ENCODE peak calls at places on chromosomes 1 and 21, in seven cellular contexts. J, A, V, B, Y, L and N are unnamed samples.
A peak's percentile ranks its signal among the peaks of the same experiment; 100 is the strongest.

GRCh38 chr1:118931876-118932275 is 56.3 kb downstream of the TBX15 start:
- DNase-seq in J (no peak), V (no peak), A (no peak), B (no peak), Y (no peak), L (no peak), N (no peak)

GRCh38 chr1:210801501-210801900 is 332.4 kb downstream of the KCNH1 start:
- DNase-seq in Y (no peak), A (no peak), B (no peak), V (no peak), J (peak; percentile 31), L (no peak), N (no peak)

GRCh38 chr1:54604572-54605370 is 18.6 kb downstream of the FAM151A start:
- DNase-seq in V (no peak), Y (no peak), B (no peak), J (no peak), L (no peak), A (no peak), N (no peak)

GRCh38 chr1:214686497-214686896 is 83.5 kb downstream of the CENPF start:
- DNase-seq in Y (no peak), B (no peak), L (no peak), V (no peak), J (no peak), A (no peak), N (no peak)

GRCh38 chr1:213014642-213015041 is 1.0 kb downstream of the ANGEL2 start:
- DNase-seq in V (no peak), Y (peak; percentile 5), J (peak; percentile 29), L (peak; percentile 22), B (no peak), A (peak; percentile 4), N (no peak)

GRCh38 chr1:16348414-16349182 is 3.7 kb downstream of the FBXO42 start:
- DNase-seq in B (peak; percentile 51), J (no peak), V (no peak), Y (peak; percentile 66), A (no peak), L (no peak), N (no peak)

GRCh38 chr1:17120962-17121837 is 1.9 kb upstream of the PADI2 start:
- DNase-seq in Y (peak; percentile 73), J (no peak), B (no peak), L (no peak), V (no peak), A (no peak), N (no peak)

GRCh38 chr21:38839683-38840286 is 34.1 kb downstream of the ETS2 start:
- DNase-seq in V (no peak), B (peak; percentile 72), Y (peak; percentile 94), J (no peak), A (no peak), L (peak; percentile 12), N (no peak)

GRCh38 chr1:159121526-159121925 is 45.0 kb upstream of the AIM2 start:
- DNase-seq in A (no peak), B (no peak), L (no peak), V (no peak), J (no peak), Y (no peak), N (no peak)

GRCh38 chr1:50422946-50423669 is at the start of gene DMRTA2:
- DNase-seq in A (no peak), V (no peak), L (no peak), J (peak; percentile 97), Y (peak; percentile 7), B (no peak), N (no peak)

GRCh38 chr1:183454377-183454776 is 17.9 kb upstream of the SMG7 start:
- DNase-seq in J (no peak), B (no peak), V (no peak), A (no peak), Y (peak; percentile 1), L (no peak), N (no peak)

GRCh38 chr1:30272288-30273020 is 450.9 kb downstream of the MATN1 start:
- DNase-seq in B (no peak), L (no peak), A (no peak), Y (no peak), J (no peak), V (no peak), N (no peak)

GRCh38 chr1:23362218-23362713 is 7.4 kb downstream of the ZNF436 start:
- DNase-seq in B (no peak), Y (no peak), L (no peak), A (no peak), J (no peak), V (no peak), N (no peak)

GRCh38 chr1:230173176-230173575 is 106.1 kb downstream of the GALNT2 start:
- DNase-seq in B (no peak), V (no peak), Y (no peak), A (no peak), L (no peak), J (no peak), N (no peak)

GRCh38 chr1:244304156-244304555 is 147.6 kb downstream of the ADSS2 start:
- DNase-seq in A (no peak), V (no peak), L (no peak), Y (no peak), B (no peak), J (no peak), N (no peak)

GRCh38 chr1:39866767-39867166 is 16.5 kb downstream of the TRIT1 start:
- DNase-seq in Y (peak; percentile 69), L (no peak), A (no peak), B (peak; percentile 39), J (no peak), V (no peak), N (no peak)

GRCh38 chr1:219379691-219380090 is 206.0 kb downstream of the LYPLAL1 start:
- DNase-seq in L (no peak), J (no peak), B (no peak), Y (no peak), V (no peak), A (no peak), N (no peak)

GRCh38 chr1:43058545-43059360 is 100.1 kb upstream of the SLC2A1 start:
- DNase-seq in A (no peak), L (no peak), V (no peak), B (no peak), J (peak; percentile 62), Y (peak; percentile 41), N (no peak)

DNA sequence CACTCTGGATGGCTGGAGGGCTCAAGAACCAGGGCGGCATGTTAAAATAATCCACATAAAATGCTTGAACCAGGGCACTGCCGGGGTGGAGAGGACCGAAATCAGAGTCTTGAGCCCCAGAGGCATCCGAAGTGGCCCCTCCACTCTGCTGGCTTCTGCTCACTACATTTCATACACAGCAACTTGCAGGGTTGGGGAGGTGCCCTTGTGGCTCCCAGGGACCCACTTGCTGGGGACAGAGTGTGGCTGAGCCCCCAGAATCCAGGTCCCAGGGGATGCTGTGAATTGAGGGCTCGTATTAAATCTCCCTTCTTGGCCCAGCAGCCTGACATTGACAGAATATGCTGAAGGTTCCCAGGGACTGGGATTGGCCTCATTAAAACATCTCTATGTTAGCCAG is 181.7 kb downstream of the GRIK3 start:
- DNase-seq in J (no peak), A (no peak), V (no peak), B (no peak), L (no peak), Y (no peak), N (no peak)
- H3K9me3 ChIP-seq in J (no peaks in the 10 kb centered on the region), A (no peaks in the 10 kb centered on the region), V (no peaks in the 10 kb centered on the region), B (no peaks in the 10 kb centered on the region), L (no peaks in the 10 kb centered on the region), Y (no peaks in the 10 kb centered on the region), N (no peaks in the 10 kb centered on the region)

GRCh38 chr1:246989901-246990300 is 18.0 kb downstream of the ZNF695 start:
- DNase-seq in Y (no peak), A (no peak), B (no peak), V (no peak), L (no peak), J (no peak), N (no peak)

GRCh38 chr1:246988316-246988715 is 19.5 kb downstream of the ZNF695 start:
- DNase-seq in Y (no peak), A (no peak), L (no peak), J (no peak), V (no peak), B (no peak), N (no peak)

DNA sequence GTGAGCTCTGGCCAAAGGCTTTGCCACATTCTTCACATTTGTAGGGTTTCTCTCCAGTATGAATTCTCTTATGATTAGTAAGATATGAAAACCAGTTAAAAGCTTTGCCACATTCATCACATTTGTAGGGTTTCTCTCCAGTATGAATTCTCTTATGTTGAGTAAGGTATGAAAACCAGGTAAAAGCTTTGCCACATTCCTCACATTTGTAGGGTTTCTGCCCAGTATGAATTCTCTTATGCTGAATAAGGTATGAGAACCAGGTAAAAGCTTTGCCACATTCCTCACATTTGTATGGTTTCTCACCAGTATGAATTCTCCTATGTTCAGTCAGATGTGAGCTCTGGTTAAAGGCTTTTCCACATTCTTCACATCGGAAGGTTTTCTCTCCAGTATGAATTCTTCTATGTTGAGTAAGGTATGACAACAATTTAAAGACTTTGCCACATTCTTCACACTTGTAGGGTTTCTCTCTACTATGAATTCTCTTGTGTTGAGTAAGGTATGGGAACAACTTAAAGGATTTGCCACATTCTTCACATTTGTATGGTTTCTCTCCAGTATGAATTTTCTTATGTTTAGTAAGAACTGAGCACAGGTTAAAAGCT is 20.7 kb downstream of the ZNF695 start:
- DNase-seq in B (no peak), Y (no peak), A (no peak), J (no peak), V (no peak), L (no peak), N (no peak)
- H3K9me3 ChIP-seq in B (peaks cover 40% of the 10 kb centered on the region), Y (peaks cover 35% of the 10 kb centered on the region), A (peaks cover 5% of the 10 kb centered on the region), J (peaks cover 84% of the 10 kb centered on the region), V (peaks cover 28% of the 10 kb centered on the region), L (peaks cover 9% of the 10 kb centered on the region), N (peaks cover 8% of the 10 kb centered on the region)

DNA sequence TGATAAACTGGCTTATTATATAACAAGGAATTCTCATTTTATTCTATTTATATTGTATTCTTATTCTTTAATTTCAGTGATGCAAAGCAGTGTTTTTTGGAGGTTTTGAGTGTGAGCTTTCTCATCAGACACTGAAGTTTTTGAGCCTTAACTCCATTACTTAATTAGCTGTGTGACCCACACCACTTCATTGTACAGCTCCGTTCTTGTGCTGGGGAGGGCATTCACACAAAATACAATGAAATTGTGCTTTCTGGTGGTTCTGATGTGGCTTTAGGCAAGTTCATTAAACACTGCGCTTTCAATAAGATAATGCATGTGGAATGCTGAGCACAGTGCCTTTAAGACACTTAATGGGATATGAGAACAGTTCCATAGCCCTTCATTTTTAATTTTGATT is 102.7 kb upstream of the TPTE start:
- DNase-seq in A (no peak), B (no peak), Y (no peak), J (no peak), L (no peak), V (no peak), N (no peak)
- H3K9me3 ChIP-seq in A (peaks cover 11% of the 10 kb centered on the region), B (peaks cover 75% of the 10 kb centered on the region), Y (peaks cover 34% of the 10 kb centered on the region), J (peaks cover 71% of the 10 kb centered on the region), L (peaks cover 13% of the 10 kb centered on the region), V (no peaks in the 10 kb centered on the region), N (peaks cover 5% of the 10 kb centered on the region)

DNA sequence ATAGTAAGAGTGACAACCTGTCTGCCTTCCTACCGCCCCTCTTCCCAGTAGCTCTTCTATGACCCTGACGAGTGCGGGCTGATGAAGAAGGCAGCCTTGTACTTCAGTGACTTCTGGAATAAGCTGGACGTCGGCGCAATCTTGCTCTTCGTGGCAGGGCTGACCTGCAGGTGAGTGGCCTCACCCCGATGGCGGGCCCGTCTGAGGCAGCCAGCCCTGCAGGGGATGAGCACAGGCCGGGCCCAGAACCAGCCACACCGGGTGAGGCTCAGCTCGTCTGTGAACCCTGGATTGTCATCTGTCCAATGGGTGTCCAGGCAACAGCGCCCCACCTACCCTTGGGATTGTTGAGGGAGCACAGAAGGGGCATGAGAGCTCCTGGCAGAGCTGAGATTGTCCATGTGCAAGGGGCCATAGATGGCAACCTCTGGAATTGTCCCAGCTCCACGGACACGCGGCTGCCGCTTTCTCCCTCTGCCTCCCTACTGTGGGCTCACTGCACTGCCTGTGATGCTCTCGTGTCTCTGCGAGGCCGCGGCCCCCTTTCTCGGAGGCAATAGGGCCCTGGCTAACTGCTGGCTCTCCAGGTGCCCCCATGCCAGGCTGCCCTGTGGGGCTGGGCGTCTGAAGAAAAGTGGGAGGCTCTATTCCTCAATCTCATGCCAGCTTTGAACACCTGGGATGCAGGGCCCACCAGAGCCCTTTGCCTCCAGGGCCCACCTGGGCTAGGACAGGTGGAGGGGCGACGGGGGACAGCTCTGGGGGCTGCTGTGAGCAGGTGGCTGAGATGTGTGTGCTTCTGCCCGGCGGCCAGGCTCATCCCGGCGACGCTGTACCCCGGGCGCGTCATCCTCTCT is 50.0 kb upstream of the LRRC3 start:
- DNase-seq in V (no peak), L (no peak), Y (no peak), J (peak; percentile 1), B (no peak), A (no peak), N (no peak)
- H3K9me3 ChIP-seq in V (no peaks in the 10 kb centered on the region), L (no peaks in the 10 kb centered on the region), Y (peaks cover 13% of the 10 kb centered on the region), J (no peaks in the 10 kb centered on the region), B (peaks cover 71% of the 10 kb centered on the region), A (no peaks in the 10 kb centered on the region), N (no peaks in the 10 kb centered on the region)